ENCODE peak calls at places on chromosomes 7 and 10, in four cellular contexts. H is fibroblast of the aortic adventitia, B is IMR-90, P is NT2/D1. S is an unnamed sample.

GRCh38 chr7:16078076-16078952 is 343.0 kb downstream of the CRPPA start:
- DNase-seq in H (peak; percentile 86), B (peak; percentile 64), P (peak; percentile 64), S (peak; percentile 60)

GRCh38 chr7:43462836-43463235 is 120.1 kb upstream of the STK17A start:
- DNase-seq in H (peak; percentile 37), B (no peak), P (no peak), S (no peak)

GRCh38 chr7:1693991-1694524 is 24.0 kb downstream of the ELFN1 start:
- DNase-seq in H (peak; percentile 56), B (peak; percentile 65), P (peak; percentile 50), S (no peak)

GRCh38 chr7:73801577-73801976 is 29.2 kb upstream of the CLDN4 start:
- DNase-seq in H (no peak), B (no peak), P (no peak), S (no peak)

GRCh38 chr10:126014309-126014708 is 117.9 kb downstream of the FANK1 start:
- DNase-seq in H (no peak), B (peak; percentile 78), P (no peak), S (no peak)

GRCh38 chr7:137695942-137696341 is 150.8 kb downstream of the DGKI start:
- DNase-seq in H (no peak), B (no peak), P (no peak), S (no peak)

GRCh38 chr7:47638679-47639306 is 56.9 kb upstream of the TNS3 start:
- DNase-seq in H (peak; percentile 81), B (peak; percentile 69), P (no peak), S (peak; percentile 50)

GRCh38 chr10:69885379-69886156 is 83.9 kb downstream of the COL13A1 start:
- DNase-seq in H (no peak), B (peak; percentile 15), P (no peak), S (no peak)

GRCh38 chr7:74187915-74188675 is 13.9 kb downstream of the EIF4H start:
- DNase-seq in H (peak; percentile 71), B (peak; percentile 69), P (no peak), S (no peak)

GRCh38 chr7:44887293-44887692 is 2.0 kb upstream of the PURB start:
- DNase-seq in H (no peak), B (no peak), P (no peak), S (no peak)

GRCh38 chr7:115300228-115300870 is 378.5 kb downstream of the MDFIC start:
- DNase-seq in H (peak; percentile 46), B (peak; percentile 72), P (no peak), S (no peak)

GRCh38 chr7:138645284-138645683 is 55.9 kb downstream of the SVOPL start:
- DNase-seq in H (no peak), B (no peak), P (no peak), S (no peak)

GRCh38 chr10:123421461-123421860 is 244.7 kb upstream of the GPR26 start:
- DNase-seq in H (no peak), B (no peak), P (no peak), S (no peak)

GRCh38 chr10:94002156-94002555 is 8.4 kb downstream of the PLCE1 start:
- DNase-seq in H (no peak), B (no peak), P (no peak), S (no peak)

GRCh38 chr7:4854916-4855315 is 6.9 kb downstream of the PAPOLB start:
- DNase-seq in H (no peak), B (peak; percentile 8), P (no peak), S (no peak)

GRCh38 chr7:26684447-26684846 is 179.9 kb downstream of the SKAP2 start:
- DNase-seq in H (no peak), B (peak; percentile 12), P (no peak), S (no peak)

GRCh38 chr10:78599122-78599853 is 469.5 kb upstream of the ZMIZ1 start:
- DNase-seq in H (no peak), B (no peak), P (no peak), S (no peak)

GRCh38 chr10:101818958-101819633 is 852 bp upstream of the OGA start:
- DNase-seq in H (no peak), B (no peak), P (no peak), S (peak; percentile 53)

GRCh38 chr7:110790992-110791391 is 299.9 kb upstream of the LRRN3 start:
- DNase-seq in H (no peak), B (peak; percentile 40), P (no peak), S (no peak)

GRCh38 chr10:28946479-28946878 is 269.2 kb downstream of the BAMBI start:
- DNase-seq in H (peak; percentile 67), B (peak; percentile 79), P (no peak), S (no peak)

GRCh38 chr7:142796501-142797341 is 26.0 kb downstream of the PRSS2 start:
- DNase-seq in H (no peak), B (no peak), P (no peak), S (no peak)

GRCh38 chr7:116499168-116500070 is at the start of gene CAV2:
- DNase-seq in H (peak; percentile 39), B (peak; percentile 48), P (no peak), S (peak; percentile 61)

GRCh38 chr10:31041011-31041410 is 9.3 kb upstream of the ZNF438 start:
- DNase-seq in H (no peak), B (peak; percentile 41), P (no peak), S (no peak)

GRCh38 chr10:22713853-22714523 is 390 bp downstream of the PIP4K2A start:
- DNase-seq in H (no peak), B (peak; percentile 13), P (no peak), S (peak; percentile 30)

GRCh38 chr7:79822620-79823240 is 311.9 kb upstream of the GNAI1 start:
- DNase-seq in H (peak; percentile 14), B (no peak), P (no peak), S (no peak)

GRCh38 chr7:73941836-73942551 is 81.0 kb downstream of the TMEM270 start:
- DNase-seq in H (peak; percentile 98), B (peak; percentile 18), P (no peak), S (no peak)

GRCh38 chr10:24947304-24948097 is 4.9 kb downstream of the PRTFDC1 start:
- DNase-seq in H (peak; percentile 75), B (peak; percentile 73), P (no peak), S (no peak)

GRCh38 chr7:151954866-151955820 is 1.1 kb upstream of the GALNTL5 start:
- DNase-seq in H (peak; percentile 70), B (no peak), P (no peak), S (no peak)

GRCh38 chr10:50992356-50992866 is 81.9 kb upstream of the PRKG1 start:
- DNase-seq in H (peak; percentile 54), B (peak; percentile 31), P (no peak), S (no peak)

GRCh38 chr10:50990568-50991495 is 83.5 kb upstream of the PRKG1 start:
- DNase-seq in H (peak; percentile 93), B (peak; percentile 95), P (no peak), S (peak; percentile 73)

GRCh38 chr10:50992972-50993766 is 81.1 kb upstream of the PRKG1 start:
- DNase-seq in H (peak; percentile 86), B (peak; percentile 88), P (no peak), S (peak; percentile 25)

GRCh38 chr10:50991496-50992355 is 82.6 kb upstream of the PRKG1 start:
- DNase-seq in H (peak; percentile 77), B (peak; percentile 67), P (no peak), S (peak; percentile 73)

GRCh38 chr10:50993817-50994251 is 80.5 kb upstream of the PRKG1 start:
- DNase-seq in H (peak; percentile 87), B (peak; percentile 89), P (no peak), S (peak; percentile 36)
- H3K4me3 ChIP-seq in H (peak overlapping the region; percentile 85), B (peak overlapping the region; percentile 82), P (no peak overlapping the region), S (peak overlapping the region; percentile 1)

DNA sequence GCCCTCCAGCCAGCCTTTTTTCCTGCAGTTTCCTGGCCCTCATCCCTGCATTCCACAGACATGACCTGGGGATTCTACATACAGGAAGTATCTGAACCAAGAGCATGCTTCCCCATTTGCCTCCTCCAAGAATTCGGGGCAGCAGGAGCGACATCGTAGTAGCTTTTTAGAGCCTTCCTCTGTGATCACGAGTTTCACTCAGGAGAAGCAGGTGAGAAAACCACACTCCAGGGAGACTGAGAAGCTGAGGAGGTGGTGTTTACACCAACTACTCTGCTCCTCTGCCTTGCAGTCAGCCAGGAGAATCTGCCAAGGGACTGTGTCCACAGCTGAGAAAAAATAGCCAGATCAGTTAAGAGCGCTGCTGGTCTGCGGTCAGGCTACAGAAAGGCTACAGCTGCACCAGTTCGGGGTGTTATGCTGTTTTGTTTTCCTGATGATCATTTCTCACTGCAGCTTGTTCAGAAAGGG is 54.1 kb downstream of the HSPA12A start:
- DNase-seq in H (peak; percentile 75), B (peak; percentile 80), P (no peak), S (no peak)
- H3K4me3 ChIP-seq in H (peak overlapping the region; percentile 42), B (peak overlapping the region; percentile 9), P (no peak overlapping the region), S (no peak overlapping the region)

GRCh38 chr7:149620961-149621360 is 123.4 kb upstream of the ZNF746 start:
- DNase-seq in H (no peak), B (no peak), P (no peak), S (no peak)

GRCh38 chr7:149624006-149624405 is 126.4 kb upstream of the ZNF746 start:
- DNase-seq in H (no peak), B (peak; percentile 11), P (no peak), S (peak; percentile 43)

GRCh38 chr7:149621776-149622175 is 124.2 kb upstream of the ZNF746 start:
- DNase-seq in H (no peak), B (no peak), P (no peak), S (no peak)

GRCh38 chr7:149624419-149625338 is 127.1 kb upstream of the ZNF746 start:
- DNase-seq in H (peak; percentile 87), B (peak; percentile 91), P (peak; percentile 90), S (peak; percentile 93)

GRCh38 chr7:149622444-149623210 is 125.0 kb upstream of the ZNF746 start:
- DNase-seq in H (no peak), B (no peak), P (no peak), S (no peak)
- H3K4me3 ChIP-seq in H (peak overlapping the region; percentile 94), B (no peak overlapping the region), P (no peak overlapping the region), S (no peak overlapping the region)

DNA sequence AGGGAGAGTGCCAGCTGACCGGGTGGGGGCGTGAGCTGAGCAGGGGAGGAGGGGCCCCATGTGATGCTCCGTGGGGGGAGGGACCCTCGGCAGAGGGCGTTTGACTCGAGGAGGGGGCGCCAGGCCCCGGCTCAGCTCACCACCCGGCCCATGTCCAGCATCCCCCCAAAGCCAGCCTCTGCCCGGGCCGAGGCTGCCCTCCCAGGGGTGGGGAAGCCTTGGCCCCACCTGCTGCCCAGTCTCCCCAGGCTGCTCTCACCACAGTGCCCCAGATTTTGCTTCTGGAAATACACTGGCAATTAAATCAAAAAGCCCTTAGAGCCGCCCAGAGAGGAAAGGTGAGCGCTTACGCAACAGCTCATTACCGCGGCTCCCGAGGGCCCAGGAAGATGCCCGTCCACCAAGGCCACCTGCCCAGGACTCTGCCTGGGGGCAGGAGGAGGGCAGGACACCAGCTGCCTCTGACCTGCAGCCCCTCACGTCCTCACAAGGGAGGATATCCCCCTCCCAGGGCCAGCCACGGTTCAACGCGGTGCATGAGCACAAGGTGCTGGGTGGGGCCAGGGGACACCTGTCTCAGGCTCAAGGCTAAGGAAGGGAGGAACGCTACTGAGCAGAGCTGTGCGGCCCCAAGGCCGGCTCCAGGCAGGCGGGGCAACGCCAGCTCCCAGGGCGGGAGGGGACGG is 70.0 kb upstream of the INPP5A start:
- DNase-seq in H (no peak), B (no peak), P (no peak), S (peak; percentile 69)
- H3K4me3 ChIP-seq in H (no peak overlapping the region), B (no peak overlapping the region), P (no peak overlapping the region), S (peak overlapping the region; percentile 5)

DNA sequence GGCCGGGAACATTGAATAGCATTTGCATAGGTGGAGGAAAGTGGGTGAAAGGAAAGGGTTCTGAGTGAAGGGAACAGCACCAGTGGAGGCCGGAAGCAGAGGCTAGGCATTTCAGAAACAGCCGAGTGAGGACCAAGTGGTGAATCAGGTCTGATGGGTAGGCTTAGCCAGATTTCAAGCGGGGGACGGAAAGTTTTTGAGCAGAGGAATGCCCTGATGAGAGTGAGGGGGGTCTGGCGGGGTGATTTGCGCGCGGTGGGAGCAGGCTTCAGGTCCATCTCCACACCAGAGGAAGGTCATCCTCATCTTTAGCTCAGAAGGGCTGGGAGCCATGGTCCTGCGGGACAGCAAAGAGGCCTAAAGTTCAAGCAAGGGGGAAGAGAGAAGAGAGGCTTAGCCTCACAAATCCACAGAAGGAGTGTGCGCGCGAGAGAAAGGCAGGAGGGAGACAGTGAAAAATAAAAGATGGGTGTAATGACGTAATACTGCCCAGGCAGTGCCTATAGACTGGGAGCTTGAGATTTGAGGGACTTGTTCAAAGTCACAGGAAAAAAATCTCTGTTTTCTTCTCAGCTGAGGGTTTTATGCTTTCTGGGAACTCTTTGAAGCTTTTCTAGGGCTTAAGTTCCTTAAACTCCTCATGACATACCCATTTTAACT is 1.0 kb upstream of the DENND2A start:
- DNase-seq in H (no peak), B (no peak), P (no peak), S (no peak)
- H3K4me3 ChIP-seq in H (no peak overlapping the region), B (no peak overlapping the region), P (peak overlapping the region; percentile 75), S (no peak overlapping the region)